ENCODE peak calls at places on chromosomes 12 and 14, in eight cellular contexts. One of them, this sample, is unnamed.

GRCh38 chr14:69592923-69593677 is 18.3 kb upstream of the SUSD6 start:
- DNase-seq in colonic mucosa: peak
- DNase-seq in mammary epithelial cell: no peak
- DNase-seq in omental fat pad: no peak
- DNase-seq in mucosa of gallbladder: peak
- DNase-seq in endothelial cell: no peak
- DNase-seq in activated CD4-positive, alpha-beta T cell treated with anti-CD3 and anti-CD28 coated beads, Interleukin-2, amount 50 U/mL, for 4 hours: no peak
- DNase-seq in RPMI7951: no peak
- DNase-seq in this sample: no peak

GRCh38 chr12:19461986-19462385 is 22.7 kb downstream of the AEBP2 start:
- DNase-seq in activated CD4-positive, alpha-beta T cell treated with anti-CD3 and anti-CD28 coated beads, Interleukin-2, amount 50 U/mL, for 4 hours: peak
- DNase-seq in RPMI7951: no peak
- DNase-seq in mucosa of gallbladder: no peak
- DNase-seq in endothelial cell: no peak
- DNase-seq in mammary epithelial cell: no peak
- DNase-seq in omental fat pad: no peak
- DNase-seq in colonic mucosa: no peak
- DNase-seq in this sample: no peak

GRCh38 chr12:105107176-105107496 is 395 bp upstream of the WASHC4 start:
- DNase-seq in colonic mucosa: no peak
- DNase-seq in mammary epithelial cell: no peak
- DNase-seq in endothelial cell: no peak
- DNase-seq in omental fat pad: no peak
- DNase-seq in activated CD4-positive, alpha-beta T cell treated with anti-CD3 and anti-CD28 coated beads, Interleukin-2, amount 50 U/mL, for 4 hours: no peak
- DNase-seq in mucosa of gallbladder: no peak
- DNase-seq in RPMI7951: peak
- DNase-seq in this sample: no peak

GRCh38 chr14:101072531-101072930 is 169.0 kb upstream of the RTL1 start:
- DNase-seq in mucosa of gallbladder: no peak
- DNase-seq in activated CD4-positive, alpha-beta T cell treated with anti-CD3 and anti-CD28 coated beads, Interleukin-2, amount 50 U/mL, for 4 hours: no peak
- DNase-seq in RPMI7951: peak
- DNase-seq in endothelial cell: no peak
- DNase-seq in mammary epithelial cell: no peak
- DNase-seq in omental fat pad: peak
- DNase-seq in colonic mucosa: peak
- DNase-seq in this sample: no peak

GRCh38 chr12:78121969-78122610 is 291.4 kb downstream of the NAV3 start:
- DNase-seq in activated CD4-positive, alpha-beta T cell treated with anti-CD3 and anti-CD28 coated beads, Interleukin-2, amount 50 U/mL, for 4 hours: no peak
- DNase-seq in mammary epithelial cell: no peak
- DNase-seq in endothelial cell: no peak
- DNase-seq in omental fat pad: no peak
- DNase-seq in RPMI7951: peak
- DNase-seq in colonic mucosa: no peak
- DNase-seq in mucosa of gallbladder: no peak
- DNase-seq in this sample: no peak

GRCh38 chr12:34605510-34605887 is 583.2 kb downstream of the ALG10 start:
- DNase-seq in mucosa of gallbladder: no peak
- DNase-seq in colonic mucosa: no peak
- DNase-seq in omental fat pad: no peak
- DNase-seq in activated CD4-positive, alpha-beta T cell treated with anti-CD3 and anti-CD28 coated beads, Interleukin-2, amount 50 U/mL, for 4 hours: no peak
- DNase-seq in endothelial cell: no peak
- DNase-seq in mammary epithelial cell: no peak
- DNase-seq in RPMI7951: no peak
- DNase-seq in this sample: no peak

GRCh38 chr12:574475-575128 is 88.6 kb downstream of the NINJ2 start:
- DNase-seq in activated CD4-positive, alpha-beta T cell treated with anti-CD3 and anti-CD28 coated beads, Interleukin-2, amount 50 U/mL, for 4 hours: no peak
- DNase-seq in RPMI7951: peak
- DNase-seq in mucosa of gallbladder: no peak
- DNase-seq in mammary epithelial cell: peak
- DNase-seq in colonic mucosa: no peak
- DNase-seq in omental fat pad: no peak
- DNase-seq in endothelial cell: no peak
- DNase-seq in this sample: no peak

GRCh38 chr14:63727736-63728728 is at the start of gene SGPP1:
- DNase-seq in endothelial cell: peak
- DNase-seq in RPMI7951: peak
- DNase-seq in colonic mucosa: peak
- DNase-seq in activated CD4-positive, alpha-beta T cell treated with anti-CD3 and anti-CD28 coated beads, Interleukin-2, amount 50 U/mL, for 4 hours: peak
- DNase-seq in mucosa of gallbladder: peak
- DNase-seq in omental fat pad: peak
- DNase-seq in mammary epithelial cell: peak
- DNase-seq in this sample: peak

GRCh38 chr14:23346693-23347405 is 5.8 kb downstream of the SLC22A17 start:
- DNase-seq in omental fat pad: no peak
- DNase-seq in mucosa of gallbladder: no peak
- DNase-seq in activated CD4-positive, alpha-beta T cell treated with anti-CD3 and anti-CD28 coated beads, Interleukin-2, amount 50 U/mL, for 4 hours: no peak
- DNase-seq in colonic mucosa: no peak
- DNase-seq in RPMI7951: no peak
- DNase-seq in endothelial cell: no peak
- DNase-seq in mammary epithelial cell: no peak
- DNase-seq in this sample: no peak

GRCh38 chr12:67414011-67414715 is 145.0 kb downstream of the CAND1 start:
- DNase-seq in activated CD4-positive, alpha-beta T cell treated with anti-CD3 and anti-CD28 coated beads, Interleukin-2, amount 50 U/mL, for 4 hours: no peak
- DNase-seq in colonic mucosa: no peak
- DNase-seq in omental fat pad: no peak
- DNase-seq in endothelial cell: no peak
- DNase-seq in mucosa of gallbladder: no peak
- DNase-seq in RPMI7951: no peak
- DNase-seq in mammary epithelial cell: no peak
- DNase-seq in this sample: no peak

GRCh38 chr12:8045952-8046944 is 13.7 kb downstream of the FOXJ2 start:
- DNase-seq in mucosa of gallbladder: peak
- DNase-seq in omental fat pad: peak
- DNase-seq in colonic mucosa: peak
- DNase-seq in activated CD4-positive, alpha-beta T cell treated with anti-CD3 and anti-CD28 coated beads, Interleukin-2, amount 50 U/mL, for 4 hours: peak
- DNase-seq in endothelial cell: peak
- DNase-seq in mammary epithelial cell: peak
- DNase-seq in RPMI7951: peak
- DNase-seq in this sample: peak

GRCh38 chr12:16573652-16574077 is 32.3 kb downstream of the LMO3 start:
- DNase-seq in omental fat pad: peak
- DNase-seq in activated CD4-positive, alpha-beta T cell treated with anti-CD3 and anti-CD28 coated beads, Interleukin-2, amount 50 U/mL, for 4 hours: no peak
- DNase-seq in endothelial cell: no peak
- DNase-seq in colonic mucosa: no peak
- DNase-seq in mucosa of gallbladder: no peak
- DNase-seq in RPMI7951: no peak
- DNase-seq in mammary epithelial cell: no peak
- DNase-seq in this sample: no peak

GRCh38 chr12:86663691-86664090 is 407.5 kb upstream of the MGAT4C start:
- DNase-seq in mucosa of gallbladder: no peak
- DNase-seq in RPMI7951: peak
- DNase-seq in omental fat pad: no peak
- DNase-seq in mammary epithelial cell: no peak
- DNase-seq in colonic mucosa: no peak
- DNase-seq in endothelial cell: no peak
- DNase-seq in activated CD4-positive, alpha-beta T cell treated with anti-CD3 and anti-CD28 coated beads, Interleukin-2, amount 50 U/mL, for 4 hours: no peak
- DNase-seq in this sample: no peak

GRCh38 chr12:42557586-42558172 is 31.9 kb downstream of the PRICKLE1 start:
- DNase-seq in omental fat pad: no peak
- DNase-seq in mammary epithelial cell: no peak
- DNase-seq in activated CD4-positive, alpha-beta T cell treated with anti-CD3 and anti-CD28 coated beads, Interleukin-2, amount 50 U/mL, for 4 hours: no peak
- DNase-seq in colonic mucosa: no peak
- DNase-seq in RPMI7951: no peak
- DNase-seq in mucosa of gallbladder: no peak
- DNase-seq in endothelial cell: no peak
- DNase-seq in this sample: no peak

GRCh38 chr12:25725874-25726273 is 172.8 kb upstream of the LMNTD1 start:
- DNase-seq in mucosa of gallbladder: no peak
- DNase-seq in RPMI7951: peak
- DNase-seq in omental fat pad: no peak
- DNase-seq in endothelial cell: no peak
- DNase-seq in activated CD4-positive, alpha-beta T cell treated with anti-CD3 and anti-CD28 coated beads, Interleukin-2, amount 50 U/mL, for 4 hours: no peak
- DNase-seq in mammary epithelial cell: peak
- DNase-seq in colonic mucosa: no peak
- DNase-seq in this sample: no peak

GRCh38 chr12:131380961-131381705 is 329.8 kb upstream of the SFSWAP start:
- DNase-seq in RPMI7951: no peak
- DNase-seq in mucosa of gallbladder: no peak
- DNase-seq in mammary epithelial cell: no peak
- DNase-seq in activated CD4-positive, alpha-beta T cell treated with anti-CD3 and anti-CD28 coated beads, Interleukin-2, amount 50 U/mL, for 4 hours: no peak
- DNase-seq in colonic mucosa: no peak
- DNase-seq in endothelial cell: no peak
- DNase-seq in omental fat pad: no peak
- DNase-seq in this sample: no peak